ENCODE peak calls at places on chromosomes 5 and 9, in seven cellular contexts. One of them, this sample, is unnamed.

GRCh38 chr5:126676195-126676624 is 75.5 kb downstream of the PHAX start:
- DNase-seq in A549: peak
- DNase-seq in choroid plexus epithelial cell: peak
- DNase-seq in heart left ventricle: peak
- DNase-seq in GM13976: peak
- DNase-seq in MCF 10A: peak
- DNase-seq in cardiac muscle cell: peak
- DNase-seq in this sample: peak

GRCh38 chr5:68314465-68314864 is 98.9 kb downstream of the PIK3R1 start:
- DNase-seq in MCF 10A: no peak
- DNase-seq in A549: no peak
- DNase-seq in GM13976: no peak
- DNase-seq in heart left ventricle: no peak
- DNase-seq in choroid plexus epithelial cell: no peak
- DNase-seq in cardiac muscle cell: no peak
- DNase-seq in this sample: no peak

GRCh38 chr5:125829349-125829748 is 593.9 kb upstream of the GRAMD2B start:
- DNase-seq in cardiac muscle cell: no peak
- DNase-seq in A549: no peak
- DNase-seq in MCF 10A: no peak
- DNase-seq in GM13976: peak
- DNase-seq in heart left ventricle: no peak
- DNase-seq in choroid plexus epithelial cell: no peak
- DNase-seq in this sample: peak

GRCh38 chr9:77954619-77955018 is 77.0 kb downstream of the GNAQ start:
- DNase-seq in heart left ventricle: no peak
- DNase-seq in MCF 10A: no peak
- DNase-seq in A549: no peak
- DNase-seq in cardiac muscle cell: no peak
- DNase-seq in GM13976: no peak
- DNase-seq in choroid plexus epithelial cell: no peak
- DNase-seq in this sample: no peak

GRCh38 chr5:158758666-158759065 is 341.1 kb downstream of the EBF1 start:
- DNase-seq in choroid plexus epithelial cell: peak
- DNase-seq in GM13976: no peak
- DNase-seq in heart left ventricle: no peak
- DNase-seq in MCF 10A: peak
- DNase-seq in cardiac muscle cell: no peak
- DNase-seq in A549: peak
- DNase-seq in this sample: no peak

GRCh38 chr5:150672237-150672883 is 11.3 kb downstream of the MYOZ3 start:
- DNase-seq in A549: no peak
- DNase-seq in heart left ventricle: peak
- DNase-seq in choroid plexus epithelial cell: no peak
- DNase-seq in MCF 10A: peak
- DNase-seq in cardiac muscle cell: peak
- DNase-seq in GM13976: peak
- DNase-seq in this sample: no peak

GRCh38 chr9:98922721-98923435 is 20.8 kb upstream of the COL15A1 start:
- DNase-seq in heart left ventricle: no peak
- DNase-seq in A549: no peak
- DNase-seq in GM13976: no peak
- DNase-seq in MCF 10A: no peak
- DNase-seq in cardiac muscle cell: no peak
- DNase-seq in choroid plexus epithelial cell: peak
- DNase-seq in this sample: no peak

GRCh38 chr9:38432922-38433510 is 8.8 kb upstream of the IGFBPL1 start:
- DNase-seq in choroid plexus epithelial cell: peak
- DNase-seq in MCF 10A: peak
- DNase-seq in cardiac muscle cell: peak
- DNase-seq in heart left ventricle: no peak
- DNase-seq in A549: peak
- DNase-seq in GM13976: no peak
- DNase-seq in this sample: no peak

GRCh38 chr5:93899026-93899600 is 157.7 kb upstream of the POU5F2 start:
- DNase-seq in GM13976: peak
- DNase-seq in choroid plexus epithelial cell: peak
- DNase-seq in A549: peak
- DNase-seq in heart left ventricle: no peak
- DNase-seq in cardiac muscle cell: no peak
- DNase-seq in MCF 10A: peak
- DNase-seq in this sample: peak

GRCh38 chr5:42520957-42521356 is 97.7 kb downstream of the GHR start:
- DNase-seq in GM13976: no peak
- DNase-seq in A549: no peak
- DNase-seq in heart left ventricle: no peak
- DNase-seq in cardiac muscle cell: no peak
- DNase-seq in MCF 10A: no peak
- DNase-seq in choroid plexus epithelial cell: no peak
- DNase-seq in this sample: no peak

GRCh38 chr5:163914911-163915310 is 409.5 kb downstream of the MAT2B start:
- DNase-seq in GM13976: no peak
- DNase-seq in A549: no peak
- DNase-seq in choroid plexus epithelial cell: no peak
- DNase-seq in MCF 10A: no peak
- DNase-seq in cardiac muscle cell: no peak
- DNase-seq in heart left ventricle: peak
- DNase-seq in this sample: no peak

GRCh38 chr9:86604741-86605140 is 250.5 kb upstream of the TUT7 start:
- DNase-seq in choroid plexus epithelial cell: no peak
- DNase-seq in heart left ventricle: no peak
- DNase-seq in A549: no peak
- DNase-seq in GM13976: no peak
- DNase-seq in MCF 10A: no peak
- DNase-seq in cardiac muscle cell: no peak
- DNase-seq in this sample: no peak

GRCh38 chr9:137159105-137160053 is 10.5 kb downstream of the LRRC26 start:
- DNase-seq in heart left ventricle: no peak
- DNase-seq in GM13976: no peak
- DNase-seq in MCF 10A: no peak
- DNase-seq in choroid plexus epithelial cell: no peak
- DNase-seq in cardiac muscle cell: no peak
- DNase-seq in A549: no peak
- DNase-seq in this sample: no peak

GRCh38 chr5:33831041-33831440 is 60.7 kb downstream of the ADAMTS12 start:
- DNase-seq in A549: no peak
- DNase-seq in choroid plexus epithelial cell: no peak
- DNase-seq in MCF 10A: no peak
- DNase-seq in GM13976: no peak
- DNase-seq in cardiac muscle cell: no peak
- DNase-seq in heart left ventricle: no peak
- DNase-seq in this sample: no peak

GRCh38 chr5:97118623-97119022 is 23.8 kb downstream of the LIX1 start:
- DNase-seq in A549: no peak
- DNase-seq in heart left ventricle: no peak
- DNase-seq in GM13976: no peak
- DNase-seq in MCF 10A: no peak
- DNase-seq in choroid plexus epithelial cell: no peak
- DNase-seq in cardiac muscle cell: no peak
- DNase-seq in this sample: peak

GRCh38 chr5:109242518-109242917 is 167.3 kb downstream of the PJA2 start:
- DNase-seq in GM13976: no peak
- DNase-seq in choroid plexus epithelial cell: peak
- DNase-seq in heart left ventricle: no peak
- DNase-seq in MCF 10A: no peak
- DNase-seq in cardiac muscle cell: no peak
- DNase-seq in A549: no peak
- DNase-seq in this sample: no peak

GRCh38 chr5:123868267-123868666 is 356.3 kb downstream of the CSNK1G3 start:
- DNase-seq in choroid plexus epithelial cell: no peak
- DNase-seq in A549: no peak
- DNase-seq in heart left ventricle: no peak
- DNase-seq in cardiac muscle cell: no peak
- DNase-seq in MCF 10A: no peak
- DNase-seq in GM13976: no peak
- DNase-seq in this sample: no peak

GRCh38 chr5:41574391-41574790 is 64.0 kb upstream of the PLCXD3 start:
- DNase-seq in choroid plexus epithelial cell: no peak
- DNase-seq in cardiac muscle cell: peak
- DNase-seq in MCF 10A: no peak
- DNase-seq in A549: no peak
- DNase-seq in GM13976: no peak
- DNase-seq in heart left ventricle: no peak
- DNase-seq in this sample: no peak

GRCh38 chr9:131366745-131367401 is 27.0 kb upstream of the PRRC2B start:
- DNase-seq in choroid plexus epithelial cell: peak
- DNase-seq in heart left ventricle: peak
- DNase-seq in GM13976: no peak
- DNase-seq in MCF 10A: peak
- DNase-seq in A549: peak
- DNase-seq in cardiac muscle cell: peak
- DNase-seq in this sample: no peak

GRCh38 chr9:7907636-7908195 is 108.1 kb upstream of the DMAC1 start:
- DNase-seq in GM13976: no peak
- DNase-seq in choroid plexus epithelial cell: no peak
- DNase-seq in heart left ventricle: no peak
- DNase-seq in A549: no peak
- DNase-seq in cardiac muscle cell: no peak
- DNase-seq in MCF 10A: no peak
- DNase-seq in this sample: no peak

DNA sequence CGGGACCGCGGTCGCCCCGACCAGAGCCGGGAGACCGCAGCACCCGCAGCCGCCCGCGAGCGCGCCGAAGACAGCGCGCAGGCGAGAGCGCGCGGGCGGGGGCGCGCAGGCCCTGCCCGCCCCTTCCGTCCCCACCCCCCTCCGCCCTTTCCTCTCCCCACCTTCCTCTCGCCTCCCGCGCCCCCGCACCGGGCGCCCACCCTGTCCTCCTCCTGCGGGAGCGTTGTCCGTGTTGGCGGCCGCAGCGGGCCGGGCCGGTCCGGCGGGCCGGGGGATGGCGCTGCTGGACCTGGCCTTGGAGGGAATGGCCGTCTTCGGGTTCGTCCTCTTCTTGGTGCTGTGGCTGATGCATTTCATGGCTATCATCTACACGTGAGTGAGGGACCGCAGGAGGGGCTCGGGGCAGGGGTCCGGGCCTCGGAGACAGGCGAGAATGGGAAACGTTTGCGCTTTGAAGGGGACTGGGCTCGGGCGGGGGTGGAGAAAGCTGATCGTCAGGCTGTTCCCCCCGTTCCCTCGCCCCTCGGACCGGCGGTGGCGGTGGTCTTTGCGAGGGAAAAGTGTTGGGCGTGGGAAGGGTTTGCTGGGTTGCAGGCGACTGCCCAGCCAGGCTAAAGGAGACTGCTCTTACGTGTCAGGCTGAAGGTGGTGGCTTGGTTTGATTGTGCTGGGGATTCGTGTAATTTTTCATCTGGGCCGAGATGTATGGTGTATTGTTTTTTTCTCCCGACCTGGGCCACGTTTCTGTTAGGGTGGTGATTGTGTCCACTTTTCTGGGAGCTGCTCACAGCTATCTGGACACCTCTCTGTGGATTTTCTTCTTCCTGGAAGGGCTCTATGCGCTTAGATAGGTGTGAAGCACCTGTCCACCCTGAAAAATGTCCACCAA is 572 bp downstream of the UGCG start:
- DNase-seq in GM13976: peak
- DNase-seq in cardiac muscle cell: peak
- DNase-seq in choroid plexus epithelial cell: no peak
- DNase-seq in heart left ventricle: peak
- DNase-seq in A549: peak
- DNase-seq in MCF 10A: peak
- DNase-seq in this sample: peak
- TF ChIP-seq CTCF in GM13976: peak
- TF ChIP-seq CTCF in cardiac muscle cell: peak
- TF ChIP-seq CTCF in choroid plexus epithelial cell: no peak
- TF ChIP-seq CTCF in heart left ventricle: no peak
- TF ChIP-seq CTCF in A549: peak
- TF ChIP-seq CTCF in MCF 10A: peak
- TF ChIP-seq CTCF in this sample: peak

GRCh38 chr9:5799314-5799713 is 33.6 kb downstream of the ERMP1 start:
- DNase-seq in A549: peak
- DNase-seq in choroid plexus epithelial cell: peak
- DNase-seq in heart left ventricle: no peak
- DNase-seq in cardiac muscle cell: no peak
- DNase-seq in GM13976: peak
- DNase-seq in MCF 10A: peak
- DNase-seq in this sample: no peak
- TF ChIP-seq CTCF in A549: peak
- TF ChIP-seq CTCF in choroid plexus epithelial cell: peak
- TF ChIP-seq CTCF in heart left ventricle: peak
- TF ChIP-seq CTCF in cardiac muscle cell: peak
- TF ChIP-seq CTCF in GM13976: peak
- TF ChIP-seq CTCF in MCF 10A: peak
- TF ChIP-seq CTCF in this sample: peak

GRCh38 chr9:133788819-133789733 is 50.9 kb upstream of the SARDH start:
- DNase-seq in choroid plexus epithelial cell: no peak
- DNase-seq in cardiac muscle cell: no peak
- DNase-seq in A549: no peak
- DNase-seq in heart left ventricle: peak
- DNase-seq in GM13976: no peak
- DNase-seq in MCF 10A: no peak
- DNase-seq in this sample: no peak
- TF ChIP-seq CTCF in choroid plexus epithelial cell: no peak
- TF ChIP-seq CTCF in cardiac muscle cell: no peak
- TF ChIP-seq CTCF in A549: no peak
- TF ChIP-seq CTCF in heart left ventricle: no peak
- TF ChIP-seq CTCF in GM13976: no peak
- TF ChIP-seq CTCF in MCF 10A: no peak
- TF ChIP-seq CTCF in this sample: no peak

GRCh38 chr5:136079195-136079985 is 50.6 kb downstream of the TGFBI start:
- DNase-seq in MCF 10A: no peak
- DNase-seq in cardiac muscle cell: peak
- DNase-seq in A549: no peak
- DNase-seq in GM13976: peak
- DNase-seq in heart left ventricle: no peak
- DNase-seq in choroid plexus epithelial cell: no peak
- DNase-seq in this sample: no peak

GRCh38 chr5:136077046-136077445 is 48.3 kb downstream of the TGFBI start:
- DNase-seq in choroid plexus epithelial cell: no peak
- DNase-seq in heart left ventricle: no peak
- DNase-seq in A549: no peak
- DNase-seq in MCF 10A: no peak
- DNase-seq in cardiac muscle cell: no peak
- DNase-seq in GM13976: no peak
- DNase-seq in this sample: no peak

GRCh38 chr5:136073714-136074113 is 44.9 kb downstream of the TGFBI start:
- DNase-seq in GM13976: no peak
- DNase-seq in cardiac muscle cell: no peak
- DNase-seq in heart left ventricle: no peak
- DNase-seq in MCF 10A: no peak
- DNase-seq in A549: no peak
- DNase-seq in choroid plexus epithelial cell: no peak
- DNase-seq in this sample: peak

GRCh38 chr5:136080113-136080482 is 51.3 kb downstream of the TGFBI start:
- DNase-seq in heart left ventricle: no peak
- DNase-seq in A549: no peak
- DNase-seq in MCF 10A: no peak
- DNase-seq in choroid plexus epithelial cell: no peak
- DNase-seq in GM13976: no peak
- DNase-seq in cardiac muscle cell: peak
- DNase-seq in this sample: no peak

DNA sequence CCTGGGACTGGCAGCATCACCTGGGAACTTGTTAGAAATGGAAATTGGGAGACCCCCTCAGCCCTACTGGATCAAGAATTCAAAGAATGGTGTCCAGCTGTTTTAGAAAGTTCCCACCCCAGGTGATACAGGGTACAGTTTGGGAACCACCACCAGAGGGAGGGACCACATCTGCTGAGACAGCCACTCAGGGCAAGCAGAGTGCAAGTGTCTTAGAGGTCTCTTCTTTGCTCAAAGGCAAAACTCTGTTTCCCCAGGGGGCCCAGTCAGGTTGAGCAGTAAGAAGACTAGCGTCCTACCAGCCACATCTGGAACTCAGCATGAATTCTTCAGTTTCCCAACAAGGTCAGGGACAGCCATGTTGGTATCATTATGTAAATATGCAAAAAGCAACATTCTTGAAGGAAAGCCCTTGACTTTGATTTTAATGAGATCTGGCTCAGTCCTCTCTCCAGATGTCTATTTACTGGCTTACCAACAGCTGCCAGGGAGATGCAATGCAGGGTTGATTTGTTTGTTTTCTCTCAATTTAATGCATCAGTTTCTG is 46.6 kb downstream of the TGFBI start:
- DNase-seq in heart left ventricle: no peak
- DNase-seq in cardiac muscle cell: no peak
- DNase-seq in A549: no peak
- DNase-seq in GM13976: no peak
- DNase-seq in MCF 10A: no peak
- DNase-seq in choroid plexus epithelial cell: peak
- DNase-seq in this sample: no peak
- TF ChIP-seq CTCF in heart left ventricle: no peak
- TF ChIP-seq CTCF in cardiac muscle cell: no peak
- TF ChIP-seq CTCF in A549: no peak
- TF ChIP-seq CTCF in GM13976: no peak
- TF ChIP-seq CTCF in MCF 10A: no peak
- TF ChIP-seq CTCF in choroid plexus epithelial cell: peak
- TF ChIP-seq CTCF in this sample: no peak

This sample was measured in GM10248.